ENCODE peak calls at places on chromosomes 5 and 9, in seven cellular contexts. One of them, this sample, is unnamed.

GRCh38 chr5:127307868-127308267 is 17.3 kb downstream of the MEGF10 start:
- DNase-seq in cerebellum: no peak
- DNase-seq in anterior cingulate cortex: no peak
- DNase-seq in AG04450: no peak
- DNase-seq in activated T-cell treated with anti-CD3 and anti-CD28 coated beads, Interleukin-2, amount 50 U/mL, for 1 hour: no peak
- DNase-seq in Right ventricle myocardium superior: no peak
- DNase-seq in endothelial cell: no peak
- DNase-seq in this sample: no peak

GRCh38 chr9:138105123-138105415 is 227.5 kb downstream of the CACNA1B start:
- DNase-seq in AG04450: no peak
- DNase-seq in activated T-cell treated with anti-CD3 and anti-CD28 coated beads, Interleukin-2, amount 50 U/mL, for 1 hour: no peak
- DNase-seq in anterior cingulate cortex: no peak
- DNase-seq in endothelial cell: no peak
- DNase-seq in Right ventricle myocardium superior: no peak
- DNase-seq in cerebellum: no peak
- DNase-seq in this sample: no peak

GRCh38 chr5:158082696-158083287 is 223.8 kb upstream of the CLINT1 start:
- DNase-seq in Right ventricle myocardium superior: no peak
- DNase-seq in endothelial cell: no peak
- DNase-seq in cerebellum: no peak
- DNase-seq in AG04450: no peak
- DNase-seq in activated T-cell treated with anti-CD3 and anti-CD28 coated beads, Interleukin-2, amount 50 U/mL, for 1 hour: no peak
- DNase-seq in anterior cingulate cortex: no peak
- DNase-seq in this sample: no peak

GRCh38 chr9:27353405-27354229 is 56.7 kb upstream of the EQTN start:
- DNase-seq in anterior cingulate cortex: peak; percentile 68
- DNase-seq in AG04450: no peak
- DNase-seq in cerebellum: no peak
- DNase-seq in Right ventricle myocardium superior: no peak
- DNase-seq in activated T-cell treated with anti-CD3 and anti-CD28 coated beads, Interleukin-2, amount 50 U/mL, for 1 hour: no peak
- DNase-seq in endothelial cell: no peak
- DNase-seq in this sample: no peak

GRCh38 chr5:176536132-176536901 is 885 bp downstream of the RNF44 start:
- DNase-seq in endothelial cell: peak; percentile 79
- DNase-seq in cerebellum: peak; percentile 71
- DNase-seq in Right ventricle myocardium superior: peak; percentile 90
- DNase-seq in anterior cingulate cortex: peak; percentile 69
- DNase-seq in AG04450: no peak
- DNase-seq in activated T-cell treated with anti-CD3 and anti-CD28 coated beads, Interleukin-2, amount 50 U/mL, for 1 hour: peak; percentile 77
- DNase-seq in this sample: peak; percentile 89

GRCh38 chr9:87086111-87086510 is 138.8 kb upstream of the GAS1 start:
- DNase-seq in endothelial cell: no peak
- DNase-seq in cerebellum: no peak
- DNase-seq in activated T-cell treated with anti-CD3 and anti-CD28 coated beads, Interleukin-2, amount 50 U/mL, for 1 hour: no peak
- DNase-seq in anterior cingulate cortex: no peak
- DNase-seq in AG04450: no peak
- DNase-seq in Right ventricle myocardium superior: no peak
- DNase-seq in this sample: no peak

GRCh38 chr5:115542651-115543364 is 1.8 kb downstream of the FEM1C start:
- DNase-seq in activated T-cell treated with anti-CD3 and anti-CD28 coated beads, Interleukin-2, amount 50 U/mL, for 1 hour: no peak
- DNase-seq in endothelial cell: no peak
- DNase-seq in AG04450: no peak
- DNase-seq in cerebellum: no peak
- DNase-seq in anterior cingulate cortex: no peak
- DNase-seq in Right ventricle myocardium superior: peak; percentile 34
- DNase-seq in this sample: no peak

GRCh38 chr9:70222354-70222753 is 36.4 kb upstream of the SMC5 start:
- DNase-seq in anterior cingulate cortex: no peak
- DNase-seq in endothelial cell: no peak
- DNase-seq in Right ventricle myocardium superior: no peak
- DNase-seq in AG04450: no peak
- DNase-seq in cerebellum: no peak
- DNase-seq in activated T-cell treated with anti-CD3 and anti-CD28 coated beads, Interleukin-2, amount 50 U/mL, for 1 hour: no peak
- DNase-seq in this sample: no peak

GRCh38 chr5:93294184-93294583 is 286.8 kb downstream of the NR2F1-AS1 start:
- DNase-seq in anterior cingulate cortex: no peak
- DNase-seq in activated T-cell treated with anti-CD3 and anti-CD28 coated beads, Interleukin-2, amount 50 U/mL, for 1 hour: no peak
- DNase-seq in Right ventricle myocardium superior: no peak
- DNase-seq in cerebellum: no peak
- DNase-seq in endothelial cell: no peak
- DNase-seq in AG04450: no peak
- DNase-seq in this sample: no peak

GRCh38 chr9:15572200-15572599 is 19.4 kb downstream of the CCDC171 start:
- DNase-seq in anterior cingulate cortex: no peak
- DNase-seq in cerebellum: no peak
- DNase-seq in Right ventricle myocardium superior: no peak
- DNase-seq in activated T-cell treated with anti-CD3 and anti-CD28 coated beads, Interleukin-2, amount 50 U/mL, for 1 hour: no peak
- DNase-seq in AG04450: peak; percentile 11
- DNase-seq in endothelial cell: no peak
- DNase-seq in this sample: no peak

GRCh38 chr5:154771383-154771901 is 16.3 kb downstream of the LARP1 start:
- DNase-seq in AG04450: peak; percentile 73
- DNase-seq in cerebellum: no peak
- DNase-seq in endothelial cell: peak; percentile 25
- DNase-seq in anterior cingulate cortex: peak; percentile 12
- DNase-seq in activated T-cell treated with anti-CD3 and anti-CD28 coated beads, Interleukin-2, amount 50 U/mL, for 1 hour: no peak
- DNase-seq in Right ventricle myocardium superior: no peak
- DNase-seq in this sample: no peak

GRCh38 chr5:16617272-16617973 is 626 bp upstream of the RETREG1 start:
- DNase-seq in cerebellum: peak; percentile 45
- DNase-seq in anterior cingulate cortex: no peak
- DNase-seq in endothelial cell: no peak
- DNase-seq in Right ventricle myocardium superior: peak; percentile 56
- DNase-seq in activated T-cell treated with anti-CD3 and anti-CD28 coated beads, Interleukin-2, amount 50 U/mL, for 1 hour: peak; percentile 70
- DNase-seq in AG04450: no peak
- DNase-seq in this sample: peak; percentile 48

GRCh38 chr9:90340421-90340820 is 302.2 kb downstream of the DIRAS2 start:
- DNase-seq in Right ventricle myocardium superior: no peak
- DNase-seq in anterior cingulate cortex: no peak
- DNase-seq in endothelial cell: no peak
- DNase-seq in AG04450: peak; percentile 10
- DNase-seq in cerebellum: no peak
- DNase-seq in activated T-cell treated with anti-CD3 and anti-CD28 coated beads, Interleukin-2, amount 50 U/mL, for 1 hour: no peak
- DNase-seq in this sample: no peak

GRCh38 chr9:8845376-8845775 is 1045.8 kb upstream of the DMAC1 start:
- DNase-seq in Right ventricle myocardium superior: peak; percentile 47
- DNase-seq in AG04450: no peak
- DNase-seq in activated T-cell treated with anti-CD3 and anti-CD28 coated beads, Interleukin-2, amount 50 U/mL, for 1 hour: no peak
- DNase-seq in endothelial cell: no peak
- DNase-seq in cerebellum: no peak
- DNase-seq in anterior cingulate cortex: no peak
- DNase-seq in this sample: no peak

GRCh38 chr5:97004423-97005060 is 68.7 kb downstream of the LNPEP start:
- DNase-seq in endothelial cell: no peak
- DNase-seq in Right ventricle myocardium superior: no peak
- DNase-seq in cerebellum: no peak
- DNase-seq in activated T-cell treated with anti-CD3 and anti-CD28 coated beads, Interleukin-2, amount 50 U/mL, for 1 hour: no peak
- DNase-seq in anterior cingulate cortex: no peak
- DNase-seq in AG04450: no peak
- DNase-seq in this sample: no peak

GRCh38 chr9:29830815-29831214 is 2257.5 kb upstream of the C9orf72 start:
- DNase-seq in Right ventricle myocardium superior: no peak
- DNase-seq in anterior cingulate cortex: no peak
- DNase-seq in activated T-cell treated with anti-CD3 and anti-CD28 coated beads, Interleukin-2, amount 50 U/mL, for 1 hour: no peak
- DNase-seq in endothelial cell: peak; percentile 63
- DNase-seq in cerebellum: no peak
- DNase-seq in AG04450: no peak
- DNase-seq in this sample: no peak

GRCh38 chr9:14405176-14405575 is 91.2 kb upstream of the NFIB start:
- DNase-seq in Right ventricle myocardium superior: no peak
- DNase-seq in activated T-cell treated with anti-CD3 and anti-CD28 coated beads, Interleukin-2, amount 50 U/mL, for 1 hour: no peak
- DNase-seq in endothelial cell: no peak
- DNase-seq in anterior cingulate cortex: no peak
- DNase-seq in cerebellum: no peak
- DNase-seq in AG04450: no peak
- DNase-seq in this sample: no peak

This sample was measured in Peyer's patch.